ENCODE peak calls at places on chromosomes 4 and X, in ten cellular contexts. W is neural progenitor cell; J is heart right ventricle; P is breast epithelium; V is fibroblast of lung; K is colonic mucosa; L is stomach; Q is CD8-positive, alpha-beta T cell; I is naive thymus-derived CD4-positive, alpha-beta T cell; Z is lung. G is an unnamed sample. For H3K27me3, the result is how much of the 10 kb centered on the place peaks cover.

GRCh38 chr4:105162123-105162796 is 15.6 kb downstream of the TET2 start:
- DNase-seq in Q (no peak), I (no peak), J (no peak), P (no peak), V (no peak), W (no peak), K (no peak), Z (no peak), L (no peak), G (no peak)

GRCh38 chrX:41145920-41146608 is 60.8 kb downstream of the USP9X start:
- DNase-seq in J (no peak), W (no peak), Z (no peak), Q (no peak), I (no peak), L (no peak), K (no peak), V (peak), P (no peak), G (no peak)

GRCh38 chr4:128812360-128812958 is 3.0 kb downstream of the JADE1 start:
- DNase-seq in J (no peak), Q (no peak), V (peak), Z (peak), P (no peak), K (peak), I (peak), L (peak), W (peak), G (peak)

GRCh38 chr4:140243345-140243753 is 89.4 kb upstream of the MAML3 start:
- DNase-seq in Q (no peak), L (peak), Z (no peak), I (peak), J (no peak), V (no peak), P (no peak), K (peak), W (peak), G (peak)

GRCh38 chrX:37905436-37906147 is 58.2 kb upstream of the DYNLT3 start:
- DNase-seq in J (peak), P (no peak), L (peak), W (peak), Q (no peak), Z (no peak), I (no peak), V (peak), K (no peak), G (peak)

GRCh38 chr4:133148690-133149363 is at the start of gene PCDH10:
- DNase-seq in P (peak), J (peak), W (peak), V (peak), Z (peak), Q (no peak), L (peak), I (no peak), K (peak), G (peak)

GRCh38 chr4:120977435-120977997 is 55.0 kb upstream of the PRDM5 start:
- DNase-seq in K (peak), J (no peak), Z (no peak), V (peak), P (no peak), Q (no peak), W (peak), L (no peak), I (peak), G (peak)

GRCh38 chr4:110622841-110623709 is at the start of gene PITX2:
- DNase-seq in K (peak), W (peak), Z (peak), I (no peak), J (peak), L (no peak), P (no peak), Q (no peak), V (peak), G (peak)

GRCh38 chrX:55489315-55490009 is at the start of gene USP51:
- DNase-seq in V (peak), Z (peak), J (peak), I (no peak), K (peak), P (no peak), L (peak), W (peak), Q (no peak), G (peak)

GRCh38 chrX:7120578-7121219 is 26.8 kb upstream of the STS start:
- DNase-seq in I (no peak), Z (no peak), J (no peak), W (no peak), L (no peak), Q (no peak), K (no peak), V (peak), P (no peak), G (peak)
- H3K27ac ChIP-seq in I (no peak), Z (peak), J (no peak), W (no peak), L (peak), Q (no peak), K (peak), V (no peak), P (no peak), G (no peak)

GRCh38 chrX:153866302-153867019 is 19.5 kb downstream of the L1CAM start:
- DNase-seq in L (no peak), Z (no peak), W (no peak), I (no peak), J (no peak), Q (no peak), P (no peak), K (no peak), V (no peak), G (no peak)
- H3K27me3 ChIP-seq in L (under half), Z (under half), W (under half), I (under half), J (under half), Q (under half), P (under half), K (under half), V (under half), G (under half)

DNA sequence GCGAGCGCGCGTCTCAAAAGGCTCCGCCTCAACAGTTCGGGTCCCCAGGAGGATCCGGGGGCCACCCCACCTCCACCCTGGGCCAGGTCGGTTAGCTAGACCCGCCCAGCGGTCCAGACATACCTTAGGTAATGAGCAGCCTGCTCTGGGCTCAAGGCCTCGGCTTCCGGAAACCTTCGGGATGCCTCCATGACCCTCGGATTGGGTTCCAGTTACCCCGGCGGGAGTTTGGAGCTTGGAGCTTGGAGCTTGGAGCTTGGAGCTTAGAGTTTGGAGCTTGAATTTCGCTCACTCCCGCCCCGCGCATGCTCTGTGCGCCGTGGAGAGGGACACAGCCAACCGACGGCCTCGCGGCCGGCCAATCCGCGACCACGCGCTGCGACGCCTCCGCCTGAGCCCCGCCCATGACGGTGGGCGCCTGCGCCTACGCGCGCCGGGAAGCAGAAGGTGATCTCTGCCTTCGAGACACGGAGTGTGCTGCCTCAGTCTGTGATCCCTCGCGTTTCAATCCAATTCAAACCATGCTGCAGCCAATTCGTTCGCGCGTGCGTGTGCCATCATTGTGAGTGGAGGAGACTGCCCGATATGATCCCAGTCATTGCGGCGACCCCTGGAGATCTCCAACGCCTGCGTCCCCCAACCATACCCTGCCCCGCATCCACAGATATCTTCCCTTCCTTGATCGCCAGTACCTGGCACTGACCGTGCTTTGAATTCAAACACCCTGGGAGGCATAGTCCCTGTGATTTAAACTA is at the start of gene ERCC6L:
- DNase-seq in P (peak), W (peak), Q (peak), V (peak), Z (peak), L (peak), K (peak), J (peak), I (peak), G (peak)
- H3K27ac ChIP-seq in P (no peak), W (no peak), Q (no peak), V (peak), Z (no peak), L (peak), K (no peak), J (no peak), I (peak), G (no peak)

GRCh38 chr4:165875446-165875845 is 2.4 kb downstream of the TLL1 start:
- DNase-seq in J (no peak), Q (no peak), W (no peak), L (no peak), K (no peak), P (no peak), I (no peak), Z (no peak), V (no peak), G (no peak)
- H3K27me3 ChIP-seq in J (under half), Q (under half), W (half or more), L (half or more), K (under half), P (under half), I (under half), Z (under half), V (under half), G (half or more)

GRCh38 chrX:110413727-110414124 is 55.1 kb downstream of the RTL9 start:
- DNase-seq in J (no peak), Q (no peak), W (no peak), L (no peak), I (no peak), P (no peak), V (no peak), Z (no peak), K (no peak), G (no peak)

GRCh38 chrX:110412971-110413726 is 54.5 kb downstream of the RTL9 start:
- DNase-seq in Q (peak), I (peak), Z (peak), P (peak), L (peak), J (peak), K (peak), V (peak), W (peak), G (peak)

GRCh38 chrX:110414273-110414672 is 55.6 kb downstream of the RTL9 start:
- DNase-seq in W (no peak), V (no peak), K (no peak), P (no peak), J (no peak), Q (no peak), Z (no peak), L (no peak), I (no peak), G (no peak)

GRCh38 chrX:110415440-110416167 is 57.0 kb downstream of the RTL9 start:
- DNase-seq in W (no peak), V (peak), L (no peak), J (no peak), P (no peak), K (no peak), Q (no peak), Z (no peak), I (no peak), G (peak)

DNA sequence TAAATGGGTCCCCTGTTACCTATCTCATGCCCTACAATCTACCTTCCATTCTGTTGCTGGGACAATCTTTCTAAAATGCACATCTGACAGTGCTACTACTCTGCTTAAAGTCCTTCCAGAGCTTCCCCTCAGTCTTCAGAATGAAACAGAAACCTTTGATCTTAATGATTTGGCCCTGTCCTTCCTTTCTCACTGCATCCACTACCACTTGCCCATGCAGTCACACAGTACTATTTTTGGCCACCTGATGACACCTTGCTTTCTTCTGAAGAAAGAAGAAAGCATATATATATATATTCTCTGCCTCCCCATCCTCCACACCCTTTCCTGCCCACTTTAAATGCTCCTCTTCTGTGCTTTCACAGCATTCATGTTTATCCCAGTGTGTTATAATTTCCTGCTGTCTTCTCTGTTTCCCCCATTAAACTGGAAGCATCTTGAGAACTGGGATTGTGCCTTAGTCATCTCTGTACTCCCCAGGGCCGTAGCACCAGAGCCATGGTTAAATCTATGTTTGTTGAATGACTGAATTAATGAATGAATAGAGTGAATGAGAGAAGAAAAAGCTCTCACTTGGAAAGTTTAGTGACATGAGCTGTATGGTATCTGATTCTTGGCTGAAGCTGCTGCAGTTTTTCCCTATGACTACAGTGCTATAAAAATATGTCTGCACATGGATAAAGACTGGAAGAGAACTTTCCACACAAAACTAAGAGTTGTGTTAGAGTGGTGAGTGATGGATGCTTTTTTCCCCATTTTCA is 56.2 kb downstream of the RTL9 start:
- DNase-seq in L (no peak), J (no peak), Z (no peak), K (no peak), P (no peak), V (peak), I (no peak), W (no peak), Q (no peak), G (no peak)
- H3K27ac ChIP-seq in L (peak), J (no peak), Z (no peak), K (no peak), P (no peak), V (peak), I (no peak), W (no peak), Q (no peak), G (no peak)